ENCODE peak calls at places on chromosomes 7 and 10, in seven cellular contexts. U, R, C, B, N, H and F are unnamed samples.

GRCh38 chr10:114375082-114375481 is 29.2 kb downstream of the AFAP1L2 start:
- DNase-seq in U (no peak), R (no peak), C (no peak), B (peak), N (no peak), H (no peak), F (no peak)

GRCh38 chr10:32865170-32865569 is 92.9 kb downstream of the ITGB1 start:
- DNase-seq in U (no peak), R (no peak), C (no peak), B (no peak), N (no peak), H (no peak), F (no peak)

GRCh38 chr7:816751-817671 is 15.3 kb upstream of the SUN1 start:
- DNase-seq in U (peak), R (peak), C (no peak), B (peak), N (no peak), H (peak), F (no peak)

GRCh38 chr10:115141254-115141653 is 48.1 kb downstream of the ATRNL1 start:
- DNase-seq in U (no peak), R (peak), C (no peak), B (no peak), N (no peak), H (no peak), F (peak)

GRCh38 chr10:29409241-29410051 is 120.6 kb downstream of the LYZL1 start:
- DNase-seq in U (peak), R (peak), C (peak), B (no peak), N (no peak), H (peak), F (peak)

GRCh38 chr7:151167197-151167911 is at the start of gene GBX1:
- DNase-seq in U (peak), R (peak), C (no peak), B (no peak), N (no peak), H (no peak), F (no peak)

GRCh38 chr10:123637326-123637880 is 28.8 kb upstream of the GPR26 start:
- DNase-seq in U (no peak), R (peak), C (peak), B (no peak), N (peak), H (no peak), F (peak)

GRCh38 chr10:52558090-52558489 is 214.5 kb downstream of the MBL2 start:
- DNase-seq in U (no peak), R (no peak), C (no peak), B (no peak), N (no peak), H (no peak), F (no peak)

GRCh38 chr7:150978136-150978789 is at the start of gene KCNH2:
- DNase-seq in U (no peak), R (peak), C (no peak), B (peak), N (no peak), H (no peak), F (no peak)